ENCODE peak calls at places on chromosomes 16 and 17, in four cellular contexts. Z is H1, F is K562, W is HepG2. U is an unnamed sample.

GRCh38 chr16:522320-523096 is 5.0 kb upstream of the CAPN15 start:
- DNase-seq in W (no peak), Z (no peak), F (no peak), U (no peak)

GRCh38 chr16:56245197-56245596 is 53.9 kb downstream of the GNAO1 start:
- DNase-seq in W (no peak), F (no peak), Z (no peak), U (no peak)

GRCh38 chr16:66720766-66721165 is 24.2 kb upstream of the CMTM4 start:
- DNase-seq in W (no peak), F (no peak), Z (no peak), U (no peak)

GRCh38 chr17:46154151-46154816 is 38.9 kb downstream of the KANSL1 start:
- DNase-seq in W (no peak), F (no peak), Z (no peak), U (no peak)

GRCh38 chr17:54982399-54982798 is 13.8 kb downstream of the STXBP4 start:
- DNase-seq in F (no peak), Z (no peak), W (no peak), U (no peak)

GRCh38 chr17:75873587-75874322 is 4.6 kb downstream of the TRIM47 start:
- DNase-seq in F (no peak), Z (no peak), W (no peak), U (no peak)

GRCh38 chr17:64504769-64505319 is 1.2 kb downstream of the DDX5 start:
- DNase-seq in Z (no peak), F (no peak), W (peak; percentile 42), U (no peak)

GRCh38 chr16:7581175-7581574 is 248.5 kb downstream of the RBFOX1 start:
- DNase-seq in Z (no peak), F (no peak), W (no peak), U (no peak)

GRCh38 chr17:42000399-42001076 is 16.7 kb downstream of the DNAJC7 start:
- DNase-seq in F (no peak), W (no peak), Z (no peak), U (no peak)

GRCh38 chr17:77479817-77480508 is 339.2 kb downstream of the SEC14L1 start:
- DNase-seq in F (no peak), Z (no peak), W (no peak), U (no peak)

GRCh38 chr17:12549499-12549901 is 116.2 kb upstream of the MYOCD start:
- DNase-seq in W (no peak), F (no peak), Z (no peak), U (no peak)

GRCh38 chr16:15879255-15879804 is 9.1 kb downstream of the CEP20 start:
- DNase-seq in Z (no peak), W (peak; percentile 46), F (peak; percentile 45), U (no peak)

GRCh38 chr16:10878644-10879498 is 1.9 kb downstream of the CIITA start:
- DNase-seq in F (no peak), W (no peak), Z (no peak), U (no peak)

GRCh38 chr17:28527181-28527681 is 21.1 kb downstream of the FOXN1 start:
- DNase-seq in W (no peak), Z (no peak), F (peak; percentile 84), U (no peak)

GRCh38 chr16:17414421-17414820 is 56.3 kb downstream of the XYLT1 start:
- DNase-seq in F (no peak), W (no peak), Z (no peak), U (peak; percentile 32)

GRCh38 chr17:49523706-49524472 is 28.8 kb downstream of the NGFR start:
- DNase-seq in F (no peak), W (no peak), Z (no peak), U (no peak)

GRCh38 chr17:79844869-79845600 is 5.8 kb upstream of the CBX4 start:
- DNase-seq in F (peak; percentile 84), Z (no peak), W (peak; percentile 74), U (no peak)

GRCh38 chr16:27657811-27658210 is 107.9 kb downstream of the KATNIP start:
- DNase-seq in W (no peak), F (no peak), Z (no peak), U (no peak)

GRCh38 chr17:38731526-38732294 is 1.6 kb downstream of the CISD3 start:
- DNase-seq in W (no peak), Z (no peak), F (no peak), U (no peak)

GRCh38 chr16:30355954-30356308 is 823 bp upstream of the CD2BP2 start:
- DNase-seq in Z (no peak), F (no peak), W (no peak), U (no peak)

GRCh38 chr16:84839956-84840355 is 20.2 kb downstream of the CRISPLD2 start:
- DNase-seq in F (no peak), Z (no peak), W (no peak), U (no peak)

GRCh38 chr16:67052399-67052798 is 23.4 kb downstream of the CBFB start:
- DNase-seq in F (no peak), Z (no peak), W (no peak), U (no peak)

GRCh38 chr17:62792122-62792800 is 15.9 kb downstream of the MARCHF10 start:
- DNase-seq in W (peak; percentile 74), F (no peak), Z (no peak), U (no peak)

GRCh38 chr17:55442462-55442861 is 20.8 kb upstream of the MMD start:
- DNase-seq in W (no peak), Z (no peak), F (no peak), U (no peak)

GRCh38 chr17:41682611-41683010 is 6.1 kb upstream of the EIF1 start:
- DNase-seq in W (no peak), F (no peak), Z (no peak), U (no peak)

GRCh38 chr17:66275651-66276050 is 26.8 kb upstream of the PRKCA start:
- DNase-seq in W (peak; percentile 80), F (no peak), Z (no peak), U (no peak)

GRCh38 chr16:11484691-11485258 is 101.9 kb downstream of the LITAF start:
- DNase-seq in Z (no peak), W (no peak), F (no peak), U (no peak)

GRCh38 chr17:58344047-58344790 is 7.8 kb downstream of the SUPT4H1 start:
- DNase-seq in W (no peak), Z (no peak), F (no peak), U (peak; percentile 98)

GRCh38 chr16:87345721-87346424 is 28.7 kb upstream of the C16orf95 start:
- DNase-seq in F (no peak), Z (no peak), W (no peak), U (no peak)

GRCh38 chr16:78431701-78432100 is 332.2 kb downstream of the WWOX start:
- DNase-seq in Z (no peak), W (no peak), F (no peak), U (no peak)

GRCh38 chr16:2968368-2968737 is 795 bp upstream of the PAQR4 start:
- DNase-seq in Z (no peak), F (no peak), W (no peak), U (no peak)

GRCh38 chr16:59783191-59783590 is 1049.1 kb upstream of the GOT2 start:
- DNase-seq in Z (no peak), F (no peak), W (no peak), U (no peak)

GRCh38 chr17:14488958-14489550 is 188.2 kb downstream of the HS3ST3B1 start:
- DNase-seq in W (no peak), Z (no peak), F (no peak), U (no peak)

GRCh38 chr17:15232517-15232915 is 32.6 kb downstream of the PMP22 start:
- DNase-seq in Z (no peak), F (no peak), W (no peak), U (no peak)

GRCh38 chr16:12629271-12629670 is 174.4 kb downstream of the CPPED1 start:
- DNase-seq in W (no peak), F (no peak), Z (no peak), U (no peak)

GRCh38 chr17:31522284-31522931 is 130.9 kb downstream of the RAB11FIP4 start:
- DNase-seq in W (no peak), F (no peak), Z (no peak), U (no peak)

GRCh38 chr16:30570621-30571443 is 682 bp downstream of the ZNF688 start:
- DNase-seq in W (no peak), Z (no peak), F (peak; percentile 12), U (no peak)

GRCh38 chr17:17685775-17686291 is 4.6 kb downstream of the RAI1 start:
- DNase-seq in F (no peak), W (no peak), Z (no peak), U (no peak)
- TF ChIP-seq JUND in F (peak; percentile 86), W (no peak), Z (peak; percentile 68), U (no peak)

GRCh38 chr16:65574311-65574966 is 452.6 kb upstream of the CDH11 start:
- DNase-seq in Z (no peak), F (no peak), W (no peak), U (no peak)
- TF ChIP-seq BRCA1 in Z (no peak), F (no peak), W (no peak), U (no peak)

GRCh38 chr16:21260870-21261791 is 17.0 kb downstream of the CRYM start:
- DNase-seq in F (peak; percentile 88), Z (no peak), W (peak; percentile 99), U (no peak)
- TF ChIP-seq HDAC6 in F (no peak), Z (no peak), W (no peak), U (no peak)

GRCh38 chr17:3993493-3994220 is 29.4 kb upstream of the ATP2A3 start:
- DNase-seq in Z (no peak), W (no peak), F (no peak), U (peak; percentile 63)

GRCh38 chr17:3990391-3991127 is 26.3 kb upstream of the ATP2A3 start:
- DNase-seq in Z (no peak), F (no peak), W (no peak), U (no peak)

GRCh38 chr17:3995067-3995466 is 30.8 kb upstream of the ATP2A3 start:
- DNase-seq in W (no peak), F (no peak), Z (no peak), U (no peak)

GRCh38 chr17:3994221-3994576 is 30.0 kb upstream of the ATP2A3 start:
- DNase-seq in Z (no peak), F (no peak), W (no peak), U (no peak)

DNA sequence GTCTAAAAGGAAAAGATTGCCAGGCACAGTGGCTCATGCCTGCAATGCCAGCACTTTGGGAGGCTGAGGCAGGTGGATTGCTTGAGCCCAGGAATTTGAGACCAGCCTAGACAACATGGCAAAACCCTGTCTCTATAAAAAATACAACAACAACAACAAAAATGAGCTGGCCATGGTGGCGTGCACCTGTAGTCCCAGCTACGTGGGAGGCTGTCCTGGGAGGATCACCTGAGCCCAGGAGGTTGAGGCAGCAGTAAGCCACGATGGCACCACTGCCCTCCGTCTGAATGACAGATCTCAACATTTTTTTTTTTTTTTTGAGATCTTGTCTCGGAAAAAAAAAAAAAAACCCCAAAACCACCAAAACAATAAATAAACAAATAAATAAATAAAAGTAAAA is 28.1 kb upstream of the ATP2A3 start:
- DNase-seq in F (no peak), Z (no peak), W (no peak), U (no peak)
- TF ChIP-seq JUND in F (no peak), Z (no peak), W (no peak), U (no peak)

U was measured in GM12878.